ENCODE peak calls at places on chromosomes 2 and 18, in five cellular contexts. L, Y, U, Z and R are unnamed samples.

GRCh38 chr2:235396071-235396846 is 97.6 kb upstream of the AGAP1 start:
- DNase-seq in L (no peak), Y (no peak), U (no peak), Z (no peak), R (no peak)

GRCh38 chr2:206198677-206199076 is 39.0 kb downstream of the EEF1B2 start:
- DNase-seq in L (no peak), Y (no peak), U (no peak), Z (no peak), R (peak)

GRCh38 chr2:84792856-84793522 is 87.9 kb downstream of the TRABD2A start:
- DNase-seq in L (no peak), Y (peak), U (no peak), Z (no peak), R (no peak)

GRCh38 chr2:227234432-227234831 is 70.0 kb downstream of the COL4A3 start:
- DNase-seq in L (no peak), Y (no peak), U (no peak), Z (no peak), R (no peak)

GRCh38 chr2:15733867-15734765 is 142.4 kb downstream of the DDX1 start:
- DNase-seq in L (no peak), Y (peak), U (no peak), Z (no peak), R (no peak)

GRCh38 chr2:223991611-223992010 is 34.3 kb downstream of the MRPL44 start:
- DNase-seq in L (no peak), Y (no peak), U (no peak), Z (no peak), R (no peak)

GRCh38 chr2:74915743-74916142 is 42.7 kb upstream of the POLE4 start:
- DNase-seq in L (no peak), Y (peak), U (no peak), Z (no peak), R (no peak)

GRCh38 chr2:213018340-213018901 is 133.0 kb downstream of the IKZF2 start:
- DNase-seq in L (no peak), Y (no peak), U (no peak), Z (no peak), R (no peak)

GRCh38 chr2:229725716-229726346 is 11.5 kb upstream of the DNER start:
- DNase-seq in L (peak), Y (peak), U (no peak), Z (no peak), R (peak)

GRCh38 chr2:57877811-57878572 is 168.6 kb upstream of the VRK2 start:
- DNase-seq in L (no peak), Y (no peak), U (no peak), Z (no peak), R (no peak)

GRCh38 chr2:181680055-181680936 is at the start of gene NEUROD1:
- DNase-seq in L (no peak), Y (no peak), U (no peak), Z (peak), R (no peak)

GRCh38 chr18:58186258-58186948 is 142.4 kb downstream of the NEDD4L start:
- DNase-seq in L (peak), Y (peak), U (no peak), Z (no peak), R (peak)

GRCh38 chr18:76573325-76574025 is 78.4 kb upstream of the ZNF516 start:
- DNase-seq in L (peak), Y (peak), U (no peak), Z (no peak), R (peak)

GRCh38 chr2:227464356-227464755 is 7.6 kb upstream of the AGFG1 start:
- DNase-seq in L (no peak), Y (no peak), U (no peak), Z (no peak), R (no peak)

GRCh38 chr2:239348563-239349447 is 52.0 kb downstream of the HDAC4 start:
- DNase-seq in L (no peak), Y (peak), U (no peak), Z (no peak), R (no peak)

GRCh38 chr2:159044804-159045286 is 76.4 kb downstream of the TANC1 start:
- DNase-seq in L (no peak), Y (no peak), U (no peak), Z (no peak), R (peak)

GRCh38 chr18:76406791-76407190 is 88.3 kb downstream of the ZNF516 start:
- DNase-seq in L (no peak), Y (no peak), U (no peak), Z (peak), R (no peak)

GRCh38 chr2:98436734-98437133 is 7.9 kb upstream of the INPP4A start:
- DNase-seq in L (no peak), Y (no peak), U (no peak), Z (peak), R (no peak)

GRCh38 chr2:170455617-170456426 is 259.3 kb upstream of the SP5 start:
- DNase-seq in L (no peak), Y (peak), U (no peak), Z (no peak), R (no peak)

GRCh38 chr2:64716569-64716968 is 62.9 kb upstream of the SERTAD2 start:
- DNase-seq in L (no peak), Y (no peak), U (no peak), Z (no peak), R (no peak)

GRCh38 chr2:9165625-9166024 is 41.0 kb upstream of the ASAP2 start:
- DNase-seq in L (no peak), Y (peak), U (no peak), Z (no peak), R (peak)

GRCh38 chr2:200455958-200456421 is 53.9 kb downstream of the KCTD18 start:
- DNase-seq in L (no peak), Y (peak), U (no peak), Z (no peak), R (no peak)

GRCh38 chr2:203692039-203692710 is 14.3 kb upstream of the CD28 start:
- DNase-seq in L (no peak), Y (peak), U (no peak), Z (no peak), R (no peak)

GRCh38 chr2:145961846-145962245 is 1441.9 kb upstream of the ZEB2 start:
- DNase-seq in L (no peak), Y (no peak), U (no peak), Z (no peak), R (no peak)

GRCh38 chr2:33131108-33131507 is 184.4 kb downstream of the LTBP1 start:
- DNase-seq in L (no peak), Y (no peak), U (no peak), Z (no peak), R (no peak)

GRCh38 chr2:27622921-27623384 is 5.9 kb downstream of the CCDC121 start:
- DNase-seq in L (no peak), Y (peak), U (no peak), Z (no peak), R (peak)

GRCh38 chr18:25113081-25113480 is 238.9 kb downstream of the ZNF521 start:
- DNase-seq in L (no peak), Y (peak), U (no peak), Z (peak), R (no peak)

GRCh38 chr2:190362894-190363293 is 19.5 kb downstream of the INPP1 start:
- DNase-seq in L (no peak), Y (no peak), U (no peak), Z (no peak), R (no peak)

GRCh38 chr2:241870611-241871537 is 1.3 kb downstream of the RTP5 start:
- DNase-seq in L (no peak), Y (no peak), U (no peak), Z (no peak), R (no peak)

GRCh38 chr2:101230541-101230993 is 22.1 kb upstream of the CNOT11 start:
- DNase-seq in L (no peak), Y (peak), U (no peak), Z (no peak), R (peak)

GRCh38 chr2:85558160-85558559 is 3.1 kb downstream of the GGCX start:
- DNase-seq in L (no peak), Y (no peak), U (no peak), Z (no peak), R (no peak)

GRCh38 chr2:238101891-238102841 is 2.0 kb downstream of the ESPNL start:
- DNase-seq in L (no peak), Y (no peak), U (peak), Z (peak), R (no peak)

GRCh38 chr2:96870631-96871255 is 863 bp upstream of the SEMA4C start:
- DNase-seq in L (no peak), Y (peak), U (peak), Z (no peak), R (no peak)

GRCh38 chr2:118221952-118222594 is 133.8 kb downstream of the INSIG2 start:
- DNase-seq in L (peak), Y (peak), U (no peak), Z (peak), R (no peak)

GRCh38 chr2:217530399-217531100 is 472.2 kb downstream of the TNS1 start:
- DNase-seq in L (no peak), Y (no peak), U (no peak), Z (no peak), R (no peak)

GRCh38 chr2:173326806-173327205 is 27.9 kb upstream of the CDCA7 start:
- DNase-seq in L (no peak), Y (peak), U (no peak), Z (no peak), R (peak)